ENCODE peak calls at places on chromosomes 5 and 9, in six cellular contexts. H is A549, L is WTC11, A is H1, M is HepG2, O is K562. G is an unnamed sample.
A peak's percentile ranks its signal among the peaks of the same experiment; 100 is the strongest.

GRCh38 chr5:115875447-115875846 is 33.7 kb downstream of the AP3S1 start:
- DNase-seq in H (peak; percentile 17), L (no peak), A (no peak), M (no peak), O (no peak), G (no peak)

GRCh38 chr5:5665225-5666075 is 243.0 kb downstream of the ICE1 start:
- DNase-seq in H (no peak), L (no peak), A (no peak), M (no peak), O (no peak), G (no peak)

GRCh38 chr9:136944094-136944518 is 432 bp downstream of the FBXW5 start:
- DNase-seq in H (no peak), L (no peak), A (no peak), M (no peak), O (no peak), G (peak; percentile 59)

GRCh38 chr9:100515578-100516494 is 42.9 kb downstream of the TMEFF1 start:
- DNase-seq in H (peak; percentile 31), L (no peak), A (no peak), M (no peak), O (no peak), G (no peak)

GRCh38 chr5:40312205-40312604 is 367.5 kb upstream of the PTGER4 start:
- DNase-seq in H (no peak), L (no peak), A (no peak), M (no peak), O (no peak), G (no peak)

GRCh38 chr5:27353970-27354369 is 315.6 kb upstream of the CDH9 start:
- DNase-seq in H (no peak), L (no peak), A (no peak), M (no peak), O (no peak), G (no peak)

GRCh38 chr5:31007672-31008071 is 185.8 kb upstream of the CDH6 start:
- DNase-seq in H (no peak), L (peak; percentile 17), A (no peak), M (no peak), O (no peak), G (no peak)

GRCh38 chr5:93192107-93192506 is 388.9 kb downstream of the NR2F1-AS1 start:
- DNase-seq in H (peak; percentile 68), L (no peak), A (no peak), M (peak; percentile 71), O (no peak), G (peak; percentile 73)

GRCh38 chr5:112960861-112961504 is 15.6 kb upstream of the DCP2 start:
- DNase-seq in H (no peak), L (no peak), A (no peak), M (peak; percentile 61), O (no peak), G (no peak)

GRCh38 chr9:73537561-73537960 is 385.9 kb downstream of the ANXA1 start:
- DNase-seq in H (no peak), L (no peak), A (no peak), M (no peak), O (no peak), G (no peak)

GRCh38 chr9:125633116-125633743 is 73.8 kb downstream of the MAPKAP1 start:
- DNase-seq in H (no peak), L (no peak), A (no peak), M (no peak), O (no peak), G (no peak)

GRCh38 chr5:170110403-170111087 is 4.8 kb downstream of the FOXI1 start:
- DNase-seq in H (no peak), L (no peak), A (no peak), M (no peak), O (no peak), G (no peak)

GRCh38 chr9:109894921-109895758 is 115.1 kb downstream of the PALM2AKAP2 start:
- DNase-seq in H (no peak), L (no peak), A (no peak), M (no peak), O (no peak), G (no peak)

DNA sequence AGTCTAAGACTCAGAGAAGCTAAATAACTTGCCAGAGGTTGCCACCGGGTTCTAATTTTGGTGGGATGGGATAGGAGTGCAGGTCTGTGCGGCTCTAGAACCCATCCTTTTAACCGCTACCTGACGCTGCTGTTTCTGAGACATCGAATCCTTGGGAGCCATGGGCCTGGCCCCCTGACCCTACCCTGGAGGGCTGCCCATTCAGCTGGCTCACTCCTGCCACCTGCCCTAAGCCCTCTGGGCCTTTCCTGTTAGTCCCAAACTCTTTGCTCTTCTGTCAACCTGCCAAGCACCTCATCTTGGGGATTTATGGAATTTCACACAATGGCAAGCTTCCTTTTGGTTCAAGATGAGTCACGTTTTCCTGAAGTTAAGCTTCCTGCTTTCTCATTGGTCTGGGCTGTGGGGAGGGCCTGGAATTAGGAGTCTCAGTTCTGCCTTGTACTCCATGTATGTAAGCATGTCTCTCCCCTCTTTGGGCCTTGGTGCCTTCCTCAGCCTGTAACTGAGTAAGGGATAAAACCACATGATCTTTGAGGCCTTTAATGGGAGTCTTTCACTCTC is 26.6 kb downstream of the ENHO start:
- DNase-seq in H (no peak), L (no peak), A (no peak), M (no peak), O (no peak), G (peak; percentile 95)
- TF ChIP-seq JUN in H (no peak), L (no peak), A (no peak), M (no peak), O (no peak), G (peak; percentile 95)

GRCh38 chr5:154220625-154221024 is 30.1 kb downstream of the GALNT10 start:
- DNase-seq in H (peak; percentile 28), L (no peak), A (no peak), M (no peak), O (no peak), G (peak; percentile 64)
- TF ChIP-seq JUN in H (no peak), L (no peak), A (no peak), M (no peak), O (no peak), G (peak; percentile 29)

GRCh38 chr5:77306531-77306930 is 96.1 kb downstream of the PDE8B start:
- DNase-seq in H (no peak), L (no peak), A (no peak), M (no peak), O (no peak), G (no peak)
- TF ChIP-seq JUN in H (no peak), L (no peak), A (no peak), M (no peak), O (no peak), G (no peak)

DNA sequence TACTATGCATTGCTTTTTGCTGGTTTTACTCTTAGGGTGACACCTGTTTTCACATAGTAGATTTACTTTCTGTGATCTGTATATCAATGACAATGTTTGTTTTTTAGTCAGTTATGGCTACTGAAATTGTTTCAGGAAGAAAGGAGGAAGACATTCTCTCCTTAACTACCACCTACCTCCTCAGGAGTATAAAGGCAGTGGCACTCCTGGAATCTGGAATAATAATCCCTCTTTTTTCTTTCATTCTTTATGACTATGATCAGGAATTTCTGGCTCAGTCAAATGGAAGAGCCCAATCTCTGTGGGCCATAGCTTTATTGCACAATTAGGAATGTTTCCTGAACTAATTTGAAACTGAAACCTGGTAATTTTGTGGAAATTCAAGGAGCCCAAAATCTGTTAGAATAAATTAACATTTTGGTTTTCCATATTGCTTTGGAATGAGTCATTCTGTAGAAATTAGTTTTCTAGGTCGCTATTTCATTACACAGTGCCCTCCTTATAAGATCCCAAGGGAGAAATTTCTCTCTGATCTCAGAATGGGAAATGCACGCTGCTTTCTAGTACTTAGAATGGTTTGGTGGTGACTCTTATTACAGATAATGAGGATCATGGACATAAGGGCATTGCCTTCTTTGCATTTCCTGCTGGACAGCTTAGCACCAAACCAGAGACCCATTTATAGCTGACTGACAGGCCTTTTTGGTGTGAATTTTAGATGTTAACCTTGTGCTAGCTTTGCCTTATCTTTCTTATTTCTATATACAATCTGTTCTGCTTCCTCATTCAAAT is 95.3 kb upstream of the VLDLR start:
- DNase-seq in H (no peak), L (no peak), A (no peak), M (no peak), O (no peak), G (no peak)
- TF ChIP-seq JUN in H (no peak), L (no peak), A (no peak), M (no peak), O (no peak), G (no peak)

GRCh38 chr9:647522-647921 is 194.0 kb upstream of the DMRT1 start:
- DNase-seq in H (no peak), L (no peak), A (no peak), M (no peak), O (no peak), G (no peak)

GRCh38 chr9:651372-651771 is 190.1 kb upstream of the DMRT1 start:
- DNase-seq in H (no peak), L (no peak), A (no peak), M (no peak), O (no peak), G (no peak)

GRCh38 chr9:650362-650761 is 191.1 kb upstream of the DMRT1 start:
- DNase-seq in H (no peak), L (peak; percentile 20), A (no peak), M (no peak), O (no peak), G (peak; percentile 46)

GRCh38 chr9:652896-653295 is 188.6 kb upstream of the DMRT1 start:
- DNase-seq in H (no peak), L (no peak), A (no peak), M (no peak), O (no peak), G (no peak)

DNA sequence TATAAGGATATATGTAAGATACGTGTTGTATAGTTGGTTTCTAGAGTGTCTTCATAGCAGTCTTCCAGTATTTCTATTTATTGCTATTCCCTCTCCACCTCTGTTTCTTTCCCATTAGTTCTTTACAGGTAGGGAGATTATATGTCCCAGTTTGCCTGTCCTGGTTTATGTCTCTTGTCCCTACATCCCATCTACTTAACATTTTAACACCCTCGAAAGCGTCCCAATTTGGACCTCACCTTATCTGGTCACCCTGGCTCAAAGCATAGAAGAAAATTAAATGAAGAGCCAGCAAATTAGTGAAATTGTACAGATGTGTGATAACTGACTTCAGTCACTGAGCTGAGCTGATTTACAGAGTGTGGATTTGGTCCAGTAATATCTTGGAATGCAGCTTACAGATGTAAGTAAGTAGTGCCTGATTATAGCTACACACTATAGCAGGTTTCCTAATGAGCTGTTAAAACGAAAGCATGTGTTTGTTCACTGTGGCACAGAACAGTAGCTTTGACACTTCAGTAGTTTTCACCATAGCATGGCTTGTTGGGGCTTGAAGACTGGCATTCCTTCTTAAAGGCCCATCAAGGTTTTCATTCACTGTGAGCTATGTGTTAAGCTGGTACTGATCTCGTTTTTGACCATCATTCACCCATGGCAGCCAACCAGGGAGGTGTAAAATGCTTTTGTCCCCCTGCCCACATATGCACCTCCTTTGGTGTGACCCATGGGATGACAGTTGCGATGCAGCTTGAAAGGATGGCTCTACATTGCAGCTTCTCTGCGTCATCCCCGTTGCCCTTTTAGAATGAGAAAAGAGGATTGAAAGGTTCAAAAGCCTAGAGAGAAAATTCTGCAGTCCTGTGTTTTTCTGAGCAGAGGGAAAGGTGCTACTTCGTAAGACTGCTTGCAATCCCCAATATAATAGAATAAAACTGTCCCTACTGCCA is 192.1 kb upstream of the DMRT1 start:
- DNase-seq in H (no peak), L (no peak), A (no peak), M (no peak), O (no peak), G (no peak)
- TF ChIP-seq JUN in H (no peak), L (no peak), A (no peak), M (no peak), O (no peak), G (no peak)

GRCh38 chr5:2669913-2670312 is 81.6 kb downstream of the IRX2 start:
- DNase-seq in H (no peak), L (no peak), A (no peak), M (no peak), O (no peak), G (no peak)
- TF ChIP-seq JUN in H (no peak), L (no peak), A (no peak), M (no peak), O (no peak), G (no peak)

G was measured in endothelial cell of umbilical vein.